ENCODE peak calls at places on chromosome 1, in four cellular contexts. W is K562, M is HepG2, N is A549. J is an unnamed sample.

GRCh38 chr1:32464716-32465540 is at the start of gene ZBTB8B:
- DNase-seq in W (peak), M (peak), N (peak), J (no peak)

GRCh38 chr1:34926894-34927293 is 2.6 kb downstream of the DLGAP3 start:
- DNase-seq in W (no peak), M (no peak), N (no peak), J (no peak)

GRCh38 chr1:150009604-150010387 is 730 bp downstream of the OTUD7B start:
- DNase-seq in W (peak), M (peak), N (peak), J (no peak)

GRCh38 chr1:14522331-14523241 is 75.9 kb upstream of the KAZN start:
- DNase-seq in W (peak), M (no peak), N (peak), J (no peak)

GRCh38 chr1:222904451-222904850 is 89.6 kb downstream of the DISP1 start:
- DNase-seq in W (no peak), M (no peak), N (no peak), J (no peak)

GRCh38 chr1:214568328-214568727 is 16.9 kb upstream of the PTPN14 start:
- DNase-seq in W (no peak), M (no peak), N (no peak), J (no peak)

GRCh38 chr1:15696956-15697521 is 12.9 kb downstream of the PLEKHM2 start:
- DNase-seq in W (no peak), M (no peak), N (no peak), J (peak)

GRCh38 chr1:194175251-194175650 is 988.8 kb upstream of the B3GALT2 start:
- DNase-seq in W (no peak), M (no peak), N (no peak), J (no peak)

GRCh38 chr1:204569478-204569877 is 53.3 kb downstream of the MDM4 start:
- DNase-seq in W (no peak), M (no peak), N (no peak), J (no peak)

GRCh38 chr1:29390491-29391361 is 154.4 kb downstream of the PTPRU start:
- DNase-seq in W (no peak), M (no peak), N (no peak), J (no peak)

GRCh38 chr1:151958959-151959358 is 34.7 kb downstream of the S100A10 start:
- DNase-seq in W (no peak), M (no peak), N (no peak), J (no peak)

GRCh38 chr1:229127301-229127700 is 143.6 kb upstream of the RAB4A start:
- DNase-seq in W (no peak), M (no peak), N (no peak), J (no peak)

GRCh38 chr1:202638019-202638887 is 72.0 kb downstream of the SYT2 start:
- DNase-seq in W (no peak), M (no peak), N (no peak), J (no peak)

GRCh38 chr1:236354330-236355147 is 39.5 kb upstream of the EDARADD start:
- DNase-seq in W (no peak), M (no peak), N (no peak), J (no peak)

GRCh38 chr1:40381268-40382109 is 8.0 kb downstream of the SMAP2 start:
- DNase-seq in W (no peak), M (no peak), N (no peak), J (no peak)

GRCh38 chr1:151680812-151681211 is 35.8 kb downstream of the CELF3 start:
- DNase-seq in W (no peak), M (no peak), N (peak), J (no peak)

GRCh38 chr1:240555524-240555923 is 56.4 kb downstream of the GREM2 start:
- DNase-seq in W (no peak), M (no peak), N (no peak), J (no peak)

GRCh38 chr1:170494369-170494768 is 37.6 kb upstream of the GORAB start:
- DNase-seq in W (no peak), M (no peak), N (no peak), J (no peak)

GRCh38 chr1:227094249-227094966 is 154.3 kb downstream of the COQ8A start:
- DNase-seq in W (no peak), M (peak), N (no peak), J (no peak)

GRCh38 chr1:43373034-43373940 is 5.5 kb upstream of the ELOVL1 start:
- DNase-seq in W (no peak), M (no peak), N (peak), J (no peak)

GRCh38 chr1:119159096-119159495 is 18.6 kb upstream of the WARS2 start:
- DNase-seq in W (no peak), M (no peak), N (no peak), J (no peak)

GRCh38 chr1:23563755-23564374 is 4.6 kb upstream of the ID3 start:
- DNase-seq in W (no peak), M (peak), N (peak), J (no peak)

GRCh38 chr1:109243860-109244552 is 5.3 kb upstream of the CELSR2 start:
- DNase-seq in W (no peak), M (no peak), N (no peak), J (no peak)

GRCh38 chr1:156072251-156072650 is 10.0 kb downstream of the MEX3A start:
- DNase-seq in W (no peak), M (no peak), N (no peak), J (no peak)

GRCh38 chr1:213968391-213968790 is 19.4 kb upstream of the PROX1 start:
- DNase-seq in W (no peak), M (no peak), N (no peak), J (no peak)

GRCh38 chr1:37875833-37876232 is 16.4 kb upstream of the MTF1 start:
- DNase-seq in W (no peak), M (no peak), N (peak), J (no peak)

GRCh38 chr1:159940006-159940620 is 5.3 kb downstream of the IGSF9 start:
- DNase-seq in W (no peak), M (no peak), N (no peak), J (no peak)

GRCh38 chr1:202981939-202982338 is 14.9 kb upstream of the CYB5R1 start:
- DNase-seq in W (no peak), M (no peak), N (no peak), J (no peak)

GRCh38 chr1:228396770-228397453 is 9.7 kb downstream of the TRIM11 start:
- DNase-seq in W (no peak), M (no peak), N (no peak), J (no peak)

GRCh38 chr1:200526709-200527612 is 93.6 kb downstream of the KIF14 start:
- DNase-seq in W (no peak), M (no peak), N (no peak), J (no peak)

GRCh38 chr1:200527670-200528069 is 92.9 kb downstream of the KIF14 start:
- DNase-seq in W (no peak), M (no peak), N (no peak), J (no peak)

GRCh38 chr1:200528838-200529565 is 91.5 kb downstream of the KIF14 start:
- DNase-seq in W (no peak), M (no peak), N (no peak), J (no peak)

GRCh38 chr1:200535605-200536004 is 84.9 kb downstream of the KIF14 start:
- DNase-seq in W (no peak), M (peak), N (peak), J (no peak)

GRCh38 chr1:200530551-200531261 is 89.8 kb downstream of the KIF14 start:
- DNase-seq in W (no peak), M (no peak), N (no peak), J (no peak)
- TF ChIP-seq POLR2AphosphoS2 in W (no peak), M (no peak), N (no peak), J (no peak)

DNA sequence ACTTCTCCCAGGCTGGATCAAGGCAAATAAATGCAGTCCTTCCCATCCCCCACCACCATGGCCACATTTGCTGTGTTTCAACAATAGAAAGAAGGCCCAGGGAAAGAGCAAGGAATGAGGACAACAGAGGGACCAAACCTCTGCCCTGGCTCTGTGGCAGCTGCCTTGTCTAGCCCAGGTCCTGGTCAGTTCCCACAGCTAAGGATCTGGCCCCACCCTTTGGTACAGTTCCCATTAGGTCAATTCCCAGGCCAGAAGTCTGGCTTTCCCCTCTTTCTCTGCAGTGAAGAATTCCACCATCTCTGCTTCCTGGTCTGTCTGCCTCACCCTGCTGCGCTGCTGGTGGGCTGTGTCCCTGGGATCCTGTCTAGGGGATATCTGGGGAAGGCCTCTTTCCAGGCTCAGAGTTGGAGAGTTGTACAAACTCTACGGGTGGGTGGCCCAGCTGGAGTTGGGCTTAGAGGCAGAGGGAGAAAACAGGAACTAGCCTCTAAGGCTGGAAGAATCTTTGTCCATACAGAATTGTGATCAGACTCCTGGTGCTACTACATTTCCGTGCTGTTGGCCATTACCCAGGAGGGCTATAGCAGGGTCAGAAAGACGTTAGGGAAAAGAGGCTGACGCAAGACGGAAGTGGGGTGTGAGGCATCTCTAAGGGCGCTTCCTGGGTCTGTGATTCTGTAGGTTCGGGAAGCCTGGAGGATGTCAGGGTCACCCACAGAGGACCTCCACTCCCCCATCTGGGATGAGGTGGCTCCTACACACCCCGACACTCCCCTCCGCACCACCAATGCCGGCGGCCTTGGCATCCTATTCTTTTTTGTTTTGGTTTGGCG is 957 bp upstream of the NDUFS2 start:
- DNase-seq in W (peak), M (no peak), N (no peak), J (no peak)
- TF ChIP-seq POLR2AphosphoS2 in W (no peak), M (no peak), N (no peak), J (no peak)

DNA sequence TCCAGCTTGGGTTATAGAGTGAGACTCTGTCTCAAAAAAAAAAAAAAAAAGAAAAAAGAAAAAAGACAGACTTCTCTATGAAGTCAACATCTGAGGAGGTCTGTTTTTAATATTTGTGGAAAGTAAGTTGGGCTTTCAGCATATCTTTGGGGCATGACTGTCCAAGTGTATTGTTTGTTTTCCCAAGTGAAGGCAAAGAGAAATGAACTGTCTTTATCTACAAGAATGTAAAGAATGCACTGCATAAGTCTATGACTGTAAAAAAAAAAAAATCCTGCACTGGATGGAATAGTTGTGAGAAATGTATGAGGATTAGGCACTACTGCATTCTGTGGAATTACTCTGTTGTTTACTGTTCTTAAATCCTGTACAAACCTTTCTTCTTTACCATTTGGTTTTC is 45.6 kb upstream of the TMEM61 start:
- DNase-seq in W (no peak), M (peak), N (peak), J (no peak)
- TF ChIP-seq POLR2AphosphoS2 in W (no peak), M (no peak), N (no peak), J (no peak)

DNA sequence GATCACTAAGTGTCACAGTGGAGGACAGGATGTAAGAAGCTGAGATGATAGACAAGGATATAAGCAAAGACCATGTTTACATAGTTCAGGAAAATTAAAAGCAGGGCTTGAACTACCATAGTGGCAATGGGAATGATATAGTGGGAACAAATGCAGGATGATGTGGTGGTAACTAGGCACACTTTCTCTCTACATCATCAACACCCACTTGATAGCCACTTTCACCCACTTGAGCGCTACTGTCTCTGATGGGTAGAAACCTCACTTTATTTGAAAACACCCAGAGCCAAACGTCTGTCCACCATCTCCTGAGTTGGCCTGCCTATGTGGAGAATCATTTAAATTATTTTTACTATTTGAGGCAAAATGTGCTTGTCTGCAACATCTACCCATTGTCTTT is 305.0 kb upstream of the ST6GALNAC5 start:
- DNase-seq in W (no peak), M (no peak), N (no peak), J (no peak)
- TF ChIP-seq POLR2AphosphoS2 in W (no peak), M (no peak), N (no peak), J (no peak)

GRCh38 chr1:97849350-97850339 is 71.2 kb downstream of the DPYD start:
- DNase-seq in W (no peak), M (no peak), N (peak), J (no peak)
- TF ChIP-seq POLR2AphosphoS2 in W (no peak), M (no peak), N (no peak), J (no peak)

GRCh38 chr1:180953291-180953747 is 40.6 kb downstream of the KIAA1614 start:
- DNase-seq in W (no peak), M (no peak), N (peak), J (no peak)
- TF ChIP-seq POLR2AphosphoS2 in W (no peak), M (no peak), N (no peak), J (no peak)

DNA sequence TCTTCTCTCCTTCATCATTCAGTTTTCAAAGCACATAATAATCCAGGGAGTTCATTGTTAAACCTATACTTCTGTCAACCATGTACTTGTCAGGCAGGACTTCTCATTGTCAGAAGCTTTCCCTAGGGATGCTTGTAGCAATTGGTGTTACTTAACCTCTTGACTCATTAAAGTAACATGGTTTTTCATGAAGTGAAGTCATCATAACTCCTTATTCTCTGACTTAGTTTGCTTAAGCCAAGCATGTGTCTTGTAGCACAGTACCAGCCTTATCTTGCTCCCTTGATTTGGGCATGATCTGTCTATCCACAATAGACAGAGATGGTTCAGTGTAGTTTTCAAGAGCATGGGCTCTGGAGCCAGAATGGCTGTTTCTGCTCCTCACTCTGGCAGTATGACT is 45.3 kb downstream of the LRIG2 start:
- DNase-seq in W (no peak), M (no peak), N (no peak), J (no peak)
- TF ChIP-seq POLR2AphosphoS2 in W (no peak), M (no peak), N (no peak), J (no peak)

DNA sequence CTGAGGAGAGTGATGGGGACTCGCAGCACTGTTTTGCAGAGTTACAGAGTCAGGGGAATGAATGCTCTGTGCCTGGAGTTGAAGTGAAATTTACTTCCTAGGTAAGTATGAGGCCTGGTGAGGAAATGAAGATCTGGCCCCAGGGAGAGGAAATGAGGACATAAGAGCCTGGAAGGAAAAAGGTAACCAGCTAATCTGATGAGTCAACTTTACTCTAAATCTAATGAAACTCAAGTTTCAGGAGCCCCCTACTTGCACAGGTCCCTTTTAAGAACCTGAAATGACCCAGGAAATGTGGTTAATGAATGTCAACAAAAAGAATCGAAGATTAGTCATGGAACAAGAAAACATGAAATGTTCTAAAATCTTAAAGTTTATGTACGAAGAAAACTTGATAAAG is 599.0 kb downstream of the AGBL4 start:
- DNase-seq in W (no peak), M (no peak), N (peak), J (no peak)
- TF ChIP-seq POLR2AphosphoS2 in W (no peak), M (no peak), N (no peak), J (no peak)

J was measured in GM12878.